ENCODE peak calls at places on chromosomes 2 and 18, in six cellular contexts. One of them, this sample, is unnamed.

GRCh38 chr2:199624958-199625357 is 167.2 kb upstream of the SATB2 start:
- DNase-seq in GM23338: peak; percentile 65
- DNase-seq in tibial artery: no peak
- DNase-seq in ovary: no peak
- DNase-seq in HL-60: no peak
- DNase-seq in BE2C: no peak
- DNase-seq in this sample: no peak

GRCh38 chr2:105081006-105081701 is 43.3 kb downstream of the MRPS9 start:
- DNase-seq in GM23338: peak; percentile 83
- DNase-seq in tibial artery: no peak
- DNase-seq in ovary: no peak
- DNase-seq in HL-60: no peak
- DNase-seq in BE2C: no peak
- DNase-seq in this sample: no peak

GRCh38 chr18:13477147-13477683 is 249.1 kb downstream of the FAM210A start:
- DNase-seq in GM23338: no peak
- DNase-seq in tibial artery: no peak
- DNase-seq in ovary: no peak
- DNase-seq in HL-60: no peak
- DNase-seq in BE2C: no peak
- DNase-seq in this sample: no peak

GRCh38 chr18:10205136-10205535 is 249.3 kb upstream of the APCDD1 start:
- DNase-seq in GM23338: no peak
- DNase-seq in tibial artery: no peak
- DNase-seq in ovary: no peak
- DNase-seq in HL-60: no peak
- DNase-seq in BE2C: no peak
- DNase-seq in this sample: no peak

GRCh38 chr2:38808677-38809076 is 30.7 kb downstream of the GEMIN6 start:
- DNase-seq in GM23338: no peak
- DNase-seq in tibial artery: no peak
- DNase-seq in ovary: no peak
- DNase-seq in HL-60: no peak
- DNase-seq in BE2C: no peak
- DNase-seq in this sample: no peak

GRCh38 chr18:74604774-74605173 is 7.1 kb downstream of the ZNF407 start:
- DNase-seq in GM23338: peak; percentile 36
- DNase-seq in tibial artery: no peak
- DNase-seq in ovary: no peak
- DNase-seq in HL-60: no peak
- DNase-seq in BE2C: no peak
- DNase-seq in this sample: no peak

GRCh38 chr2:181785677-181786344 is 105.5 kb upstream of the NEUROD1 start:
- DNase-seq in GM23338: no peak
- DNase-seq in tibial artery: no peak
- DNase-seq in ovary: no peak
- DNase-seq in HL-60: no peak
- DNase-seq in BE2C: no peak
- DNase-seq in this sample: no peak

GRCh38 chr2:157444643-157445040 is 753 bp upstream of the CYTIP start:
- DNase-seq in GM23338: no peak
- DNase-seq in tibial artery: no peak
- DNase-seq in ovary: no peak
- DNase-seq in HL-60: no peak
- DNase-seq in BE2C: no peak
- DNase-seq in this sample: no peak

GRCh38 chr2:211745295-211746097 is 793.1 kb downstream of the ERBB4 start:
- DNase-seq in GM23338: peak; percentile 84
- DNase-seq in tibial artery: no peak
- DNase-seq in ovary: no peak
- DNase-seq in HL-60: peak; percentile 69
- DNase-seq in BE2C: peak; percentile 61
- DNase-seq in this sample: no peak

GRCh38 chr2:110929528-110929927 is 191.2 kb upstream of the BCL2L11 start:
- DNase-seq in GM23338: no peak
- DNase-seq in tibial artery: no peak
- DNase-seq in ovary: no peak
- DNase-seq in HL-60: no peak
- DNase-seq in BE2C: no peak
- DNase-seq in this sample: no peak

GRCh38 chr2:66405473-66405872 is 29.5 kb upstream of the MEIS1 start:
- DNase-seq in GM23338: no peak
- DNase-seq in tibial artery: no peak
- DNase-seq in ovary: no peak
- DNase-seq in HL-60: no peak
- DNase-seq in BE2C: no peak
- DNase-seq in this sample: no peak

GRCh38 chr18:13405305-13406038 is 186.9 kb downstream of the LDLRAD4 start:
- DNase-seq in GM23338: no peak
- DNase-seq in tibial artery: no peak
- DNase-seq in ovary: no peak
- DNase-seq in HL-60: no peak
- DNase-seq in BE2C: no peak
- DNase-seq in this sample: no peak

GRCh38 chr2:2642906-2643890 is 312.1 kb upstream of the MYT1L start:
- DNase-seq in GM23338: no peak
- DNase-seq in tibial artery: no peak
- DNase-seq in ovary: no peak
- DNase-seq in HL-60: no peak
- DNase-seq in BE2C: no peak
- DNase-seq in this sample: no peak

GRCh38 chr2:211035548-211036185 is 479.3 kb downstream of the CPS1 start:
- DNase-seq in GM23338: peak; percentile 68
- DNase-seq in tibial artery: no peak
- DNase-seq in ovary: no peak
- DNase-seq in HL-60: peak; percentile 23
- DNase-seq in BE2C: peak; percentile 23
- DNase-seq in this sample: no peak

GRCh38 chr18:68935686-68936085 is 137.8 kb downstream of the CCDC102B start:
- DNase-seq in GM23338: no peak
- DNase-seq in tibial artery: no peak
- DNase-seq in ovary: no peak
- DNase-seq in HL-60: no peak
- DNase-seq in BE2C: no peak
- DNase-seq in this sample: no peak

GRCh38 chr2:223166975-223167650 is 115.1 kb downstream of the KCNE4 start:
- DNase-seq in GM23338: no peak
- DNase-seq in tibial artery: no peak
- DNase-seq in ovary: no peak
- DNase-seq in HL-60: no peak
- DNase-seq in BE2C: no peak
- DNase-seq in this sample: no peak

GRCh38 chr2:215749092-215749957 is 264.0 kb downstream of the MREG start:
- DNase-seq in GM23338: no peak
- DNase-seq in tibial artery: peak; percentile 82
- DNase-seq in ovary: no peak
- DNase-seq in HL-60: no peak
- DNase-seq in BE2C: no peak
- DNase-seq in this sample: peak; percentile 93

GRCh38 chr2:31414601-31415241 is at the start of gene XDH:
- DNase-seq in GM23338: no peak
- DNase-seq in tibial artery: no peak
- DNase-seq in ovary: no peak
- DNase-seq in HL-60: no peak
- DNase-seq in BE2C: no peak
- DNase-seq in this sample: no peak

GRCh38 chr2:146634256-146635068 is 1210.4 kb upstream of the ACVR2A start:
- DNase-seq in GM23338: peak; percentile 5
- DNase-seq in tibial artery: no peak
- DNase-seq in ovary: no peak
- DNase-seq in HL-60: no peak
- DNase-seq in BE2C: no peak
- DNase-seq in this sample: no peak

GRCh38 chr2:73984922-73985317 is 210 bp downstream of the TET3 start:
- DNase-seq in GM23338: peak; percentile 50
- DNase-seq in tibial artery: no peak
- DNase-seq in ovary: peak; percentile 56
- DNase-seq in HL-60: peak; percentile 58
- DNase-seq in BE2C: peak; percentile 47
- DNase-seq in this sample: no peak

GRCh38 chr2:715038-715437 is 37.8 kb upstream of the TMEM18 start:
- DNase-seq in GM23338: no peak
- DNase-seq in tibial artery: no peak
- DNase-seq in ovary: no peak
- DNase-seq in HL-60: no peak
- DNase-seq in BE2C: no peak
- DNase-seq in this sample: no peak

GRCh38 chr2:714005-714741 is 37.0 kb upstream of the TMEM18 start:
- DNase-seq in GM23338: peak; percentile 83
- DNase-seq in tibial artery: no peak
- DNase-seq in ovary: peak; percentile 51
- DNase-seq in HL-60: peak; percentile 71
- DNase-seq in BE2C: peak; percentile 60
- DNase-seq in this sample: no peak

GRCh38 chr2:719734-720133 is 42.5 kb upstream of the TMEM18 start:
- DNase-seq in GM23338: no peak
- DNase-seq in tibial artery: no peak
- DNase-seq in ovary: no peak
- DNase-seq in HL-60: no peak
- DNase-seq in BE2C: no peak
- DNase-seq in this sample: no peak

GRCh38 chr2:719191-719590 is 42.0 kb upstream of the TMEM18 start:
- DNase-seq in GM23338: no peak
- DNase-seq in tibial artery: no peak
- DNase-seq in ovary: no peak
- DNase-seq in HL-60: no peak
- DNase-seq in BE2C: no peak
- DNase-seq in this sample: no peak

DNA sequence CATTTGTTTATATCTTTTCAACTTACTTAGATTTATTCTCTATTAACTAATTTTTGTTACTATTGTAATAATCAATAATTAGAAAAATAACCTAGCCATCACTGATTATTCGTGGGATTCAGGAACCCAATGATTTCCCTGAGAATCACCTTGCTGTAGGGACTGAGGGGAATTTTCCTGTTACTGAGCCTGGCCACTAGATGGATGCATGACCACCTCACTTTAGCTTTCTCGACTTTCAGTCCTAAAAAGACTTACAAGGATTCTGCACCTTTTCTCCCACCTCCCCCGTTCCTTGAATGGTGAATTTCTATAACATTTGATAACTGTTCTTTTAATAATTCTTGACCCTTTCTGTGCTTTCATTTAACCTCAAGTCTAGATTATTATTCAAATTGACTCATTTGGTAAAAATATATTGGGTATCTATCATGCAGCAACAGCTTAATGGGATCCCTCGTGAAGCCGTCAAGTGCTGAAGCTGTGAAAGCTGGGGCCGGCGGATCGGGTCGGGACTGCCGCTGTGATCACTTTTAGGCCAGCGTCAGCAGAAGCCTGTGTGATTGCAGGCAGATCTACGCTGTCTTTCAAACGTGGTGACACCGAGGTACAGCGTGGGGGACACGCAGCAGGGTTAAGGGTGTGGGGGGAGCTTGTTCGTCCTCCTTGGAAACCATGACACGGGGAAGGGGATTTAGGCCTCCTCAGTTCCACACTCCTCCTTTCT is 38.8 kb upstream of the TMEM18 start:
- DNase-seq in GM23338: peak; percentile 85
- DNase-seq in tibial artery: no peak
- DNase-seq in ovary: no peak
- DNase-seq in HL-60: no peak
- DNase-seq in BE2C: no peak
- DNase-seq in this sample: no peak
- H3K27me3 ChIP-seq in GM23338: no peaks in the 10 kb centered on the region
- H3K27me3 ChIP-seq in tibial artery: peaks cover 19% of the 10 kb centered on the region
- H3K27me3 ChIP-seq in ovary: no peaks in the 10 kb centered on the region
- H3K27me3 ChIP-seq in HL-60: no peaks in the 10 kb centered on the region
- H3K27me3 ChIP-seq in BE2C: no peaks in the 10 kb centered on the region
- H3K27me3 ChIP-seq in this sample: no peaks in the 10 kb centered on the region

GRCh38 chr2:176105078-176105726 is 1.9 kb upstream of the HOXD11 start:
- DNase-seq in GM23338: peak; percentile 54
- DNase-seq in tibial artery: no peak
- DNase-seq in ovary: no peak
- DNase-seq in HL-60: no peak
- DNase-seq in BE2C: no peak
- DNase-seq in this sample: no peak

GRCh38 chr2:176104338-176105077 is 2.6 kb upstream of the HOXD11 start:
- DNase-seq in GM23338: peak; percentile 55
- DNase-seq in tibial artery: no peak
- DNase-seq in ovary: no peak
- DNase-seq in HL-60: no peak
- DNase-seq in BE2C: no peak
- DNase-seq in this sample: no peak

GRCh38 chr2:176105727-176106635 is 1.1 kb upstream of the HOXD11 start:
- DNase-seq in GM23338: peak; percentile 20
- DNase-seq in tibial artery: no peak
- DNase-seq in ovary: no peak
- DNase-seq in HL-60: no peak
- DNase-seq in BE2C: no peak
- DNase-seq in this sample: no peak

GRCh38 chr2:176107731-176108181 is 676 bp downstream of the HOXD11 start:
- DNase-seq in GM23338: no peak
- DNase-seq in tibial artery: no peak
- DNase-seq in ovary: no peak
- DNase-seq in HL-60: no peak
- DNase-seq in BE2C: no peak
- DNase-seq in this sample: no peak

GRCh38 chr2:176106636-176107539 is at the start of gene HOXD11:
- DNase-seq in GM23338: peak; percentile 83
- DNase-seq in tibial artery: no peak
- DNase-seq in ovary: no peak
- DNase-seq in HL-60: no peak
- DNase-seq in BE2C: no peak
- DNase-seq in this sample: no peak
- H3K27me3 ChIP-seq in GM23338: peaks cover 99% of the 10 kb centered on the region
- H3K27me3 ChIP-seq in tibial artery: peaks cover 99% of the 10 kb centered on the region
- H3K27me3 ChIP-seq in ovary: peaks cover 1% of the 10 kb centered on the region
- H3K27me3 ChIP-seq in HL-60: peaks cover 75% of the 10 kb centered on the region
- H3K27me3 ChIP-seq in BE2C: peaks cover 83% of the 10 kb centered on the region
- H3K27me3 ChIP-seq in this sample: peaks cover 90% of the 10 kb centered on the region

DNA sequence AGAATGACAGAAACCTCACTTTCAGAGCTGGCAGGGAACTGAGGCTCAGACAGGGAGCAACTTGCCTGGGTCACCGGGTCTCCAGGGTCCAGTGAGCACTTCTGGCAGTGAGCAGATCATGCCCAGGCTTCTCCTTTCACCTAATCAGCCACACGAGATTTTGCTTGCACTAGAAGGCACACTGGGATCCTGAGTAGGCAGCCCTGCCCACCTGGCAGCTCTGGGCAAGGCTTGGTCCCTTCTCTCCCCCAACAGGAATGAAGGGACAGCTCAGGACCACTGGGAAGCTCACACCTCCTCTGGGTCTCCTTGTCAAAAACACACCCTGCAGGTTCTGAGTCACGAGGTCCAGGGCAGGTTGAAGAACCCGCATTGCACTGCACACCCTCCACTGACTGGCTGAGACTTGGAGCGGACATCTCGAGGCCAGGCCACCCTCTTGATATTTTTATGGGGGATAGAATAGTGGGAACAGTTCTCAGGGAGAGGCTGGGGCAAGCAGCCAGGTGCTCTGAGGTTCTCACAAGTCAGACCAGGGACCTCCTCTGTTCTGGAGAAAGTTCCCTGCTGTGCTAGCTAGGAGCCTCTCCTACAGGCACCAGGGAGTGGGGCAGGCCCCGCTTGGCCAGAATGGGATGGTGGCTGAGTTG is 5.7 kb downstream of the MAL start:
- DNase-seq in GM23338: no peak
- DNase-seq in tibial artery: no peak
- DNase-seq in ovary: no peak
- DNase-seq in HL-60: no peak
- DNase-seq in BE2C: no peak
- DNase-seq in this sample: no peak
- H3K27me3 ChIP-seq in GM23338: peaks cover 47% of the 10 kb centered on the region
- H3K27me3 ChIP-seq in tibial artery: peaks cover 84% of the 10 kb centered on the region
- H3K27me3 ChIP-seq in ovary: no peaks in the 10 kb centered on the region
- H3K27me3 ChIP-seq in HL-60: peaks cover 17% of the 10 kb centered on the region
- H3K27me3 ChIP-seq in BE2C: peaks cover 22% of the 10 kb centered on the region
- H3K27me3 ChIP-seq in this sample: no peaks in the 10 kb centered on the region

GRCh38 chr2:129806985-129807384 is 172.5 kb upstream of the RAB6C start:
- DNase-seq in GM23338: peak; percentile 38
- DNase-seq in tibial artery: no peak
- DNase-seq in ovary: no peak
- DNase-seq in HL-60: no peak
- DNase-seq in BE2C: no peak
- DNase-seq in this sample: no peak
- H3K27me3 ChIP-seq in GM23338: no peaks in the 10 kb centered on the region
- H3K27me3 ChIP-seq in tibial artery: no peaks in the 10 kb centered on the region
- H3K27me3 ChIP-seq in ovary: no peaks in the 10 kb centered on the region
- H3K27me3 ChIP-seq in HL-60: peaks cover 9% of the 10 kb centered on the region
- H3K27me3 ChIP-seq in BE2C: no peaks in the 10 kb centered on the region
- H3K27me3 ChIP-seq in this sample: no peaks in the 10 kb centered on the region